ENCODE peak calls at places on chromosome 21, in five cellular contexts. One of them, this sample, is unnamed.

GRCh38 chr21:35868005-35868868 is 192.1 kb downstream of the SETD4 start:
- DNase-seq in RWPE1: no peak
- DNase-seq in AG10803: no peak
- DNase-seq in activated T-helper 1 cell treated with Interleukin-2 at 50 U/mL for 16 hours: no peak
- DNase-seq in hippocampal formation: no peak
- DNase-seq in this sample: no peak

GRCh38 chr21:46114963-46115362 is 17.1 kb downstream of the COL6A2 start:
- DNase-seq in RWPE1: no peak
- DNase-seq in AG10803: no peak
- DNase-seq in activated T-helper 1 cell treated with Interleukin-2 at 50 U/mL for 16 hours: no peak
- DNase-seq in hippocampal formation: no peak
- DNase-seq in this sample: no peak

GRCh38 chr21:36813071-36813470 is 114.2 kb downstream of the SIM2 start:
- DNase-seq in RWPE1: no peak
- DNase-seq in AG10803: peak
- DNase-seq in activated T-helper 1 cell treated with Interleukin-2 at 50 U/mL for 16 hours: no peak
- DNase-seq in hippocampal formation: no peak
- DNase-seq in this sample: no peak

GRCh38 chr21:41369915-41370839 is 8.3 kb downstream of the MX2 start:
- DNase-seq in RWPE1: no peak
- DNase-seq in AG10803: no peak
- DNase-seq in activated T-helper 1 cell treated with Interleukin-2 at 50 U/mL for 16 hours: peak
- DNase-seq in hippocampal formation: no peak
- DNase-seq in this sample: peak

GRCh38 chr21:15908187-15908586 is 178.4 kb downstream of the USP25 start:
- DNase-seq in RWPE1: no peak
- DNase-seq in AG10803: peak
- DNase-seq in activated T-helper 1 cell treated with Interleukin-2 at 50 U/mL for 16 hours: no peak
- DNase-seq in hippocampal formation: no peak
- DNase-seq in this sample: no peak

GRCh38 chr21:29072873-29073221 is 601 bp downstream of the CCT8 start:
- DNase-seq in RWPE1: peak
- DNase-seq in AG10803: peak
- DNase-seq in activated T-helper 1 cell treated with Interleukin-2 at 50 U/mL for 16 hours: no peak
- DNase-seq in hippocampal formation: no peak
- DNase-seq in this sample: no peak

GRCh38 chr21:37475186-37475868 is 108.8 kb downstream of the DYRK1A start:
- DNase-seq in RWPE1: no peak
- DNase-seq in AG10803: no peak
- DNase-seq in activated T-helper 1 cell treated with Interleukin-2 at 50 U/mL for 16 hours: no peak
- DNase-seq in hippocampal formation: no peak
- DNase-seq in this sample: no peak

GRCh38 chr21:27507695-27508094 is 540.8 kb upstream of the ADAMTS5 start:
- DNase-seq in RWPE1: no peak
- DNase-seq in AG10803: peak
- DNase-seq in activated T-helper 1 cell treated with Interleukin-2 at 50 U/mL for 16 hours: no peak
- DNase-seq in hippocampal formation: no peak
- DNase-seq in this sample: no peak

GRCh38 chr21:25039461-25040380 is 567.6 kb downstream of the MRPL39 start:
- DNase-seq in RWPE1: no peak
- DNase-seq in AG10803: peak
- DNase-seq in activated T-helper 1 cell treated with Interleukin-2 at 50 U/mL for 16 hours: no peak
- DNase-seq in hippocampal formation: peak
- DNase-seq in this sample: no peak

GRCh38 chr21:42833439-42833815 is 45.9 kb downstream of the WDR4 start:
- DNase-seq in RWPE1: no peak
- DNase-seq in AG10803: no peak
- DNase-seq in activated T-helper 1 cell treated with Interleukin-2 at 50 U/mL for 16 hours: peak
- DNase-seq in hippocampal formation: no peak
- DNase-seq in this sample: peak

GRCh38 chr21:38269567-38269917 is 12.8 kb downstream of the KCNJ15 start:
- DNase-seq in RWPE1: no peak
- DNase-seq in AG10803: no peak
- DNase-seq in activated T-helper 1 cell treated with Interleukin-2 at 50 U/mL for 16 hours: no peak
- DNase-seq in hippocampal formation: no peak
- DNase-seq in this sample: no peak

GRCh38 chr21:46299167-46299566 is 13.0 kb downstream of the YBEY start:
- DNase-seq in RWPE1: no peak
- DNase-seq in AG10803: no peak
- DNase-seq in activated T-helper 1 cell treated with Interleukin-2 at 50 U/mL for 16 hours: no peak
- DNase-seq in hippocampal formation: no peak
- DNase-seq in this sample: no peak